ENCODE peak calls at places on chromosomes 13 and 19, in four cellular contexts. R is right cardiac atrium, G is amniotic epithelial cell, H is fibroblast of lung. P is an unnamed sample.

GRCh38 chr13:30647824-30648521 is 30.3 kb downstream of the USPL1 start:
- DNase-seq in R (no peak), G (no peak), H (no peak), P (no peak)

GRCh38 chr19:13588953-13589833 is 82.9 kb upstream of the CACNA1A start:
- DNase-seq in H (peak), G (peak), R (peak), P (peak)

GRCh38 chr19:4010808-4011110 is 3.2 kb downstream of the PIAS4 start:
- DNase-seq in R (no peak), H (no peak), G (no peak), P (no peak)

GRCh38 chr13:76976488-76976887 is 15.4 kb upstream of the CLN5 start:
- DNase-seq in H (peak), G (no peak), R (no peak), P (no peak)

GRCh38 chr13:59790626-59791025 is 373.1 kb downstream of the DIAPH3 start:
- DNase-seq in G (no peak), R (no peak), H (peak), P (no peak)

GRCh38 chr13:24659239-24659638 is 21.0 kb upstream of the ATP12A start:
- DNase-seq in R (no peak), H (no peak), G (peak), P (no peak)

GRCh38 chr13:104253063-104253680 is 1187.0 kb upstream of the SLC10A2 start:
- DNase-seq in G (no peak), R (no peak), H (peak), P (no peak)

GRCh38 chr13:50613356-50613831 is 230.1 kb downstream of the DLEU7 start:
- DNase-seq in G (no peak), R (peak), H (peak), P (no peak)

GRCh38 chr19:20287070-20287469 is 120.1 kb downstream of the ZNF486 start:
- DNase-seq in H (no peak), G (no peak), R (no peak), P (no peak)

GRCh38 chr19:37855098-37855497 is 51.3 kb downstream of the WDR87 start:
- DNase-seq in H (peak), G (no peak), R (peak), P (no peak)

GRCh38 chr13:82947121-82948077 is 934.9 kb downstream of the SLITRK1 start:
- DNase-seq in G (peak), H (peak), R (no peak), P (peak)

GRCh38 chr13:62583466-62583865 is 1167.8 kb upstream of the PCDH20 start:
- DNase-seq in R (no peak), H (no peak), G (peak), P (no peak)

GRCh38 chr19:49338691-49339363 is 3.6 kb downstream of the CD37 start:
- DNase-seq in R (peak), G (peak), H (peak), P (peak)

GRCh38 chr13:46158222-46158621 is 23.8 kb downstream of the LCP1 start:
- DNase-seq in R (no peak), G (no peak), H (no peak), P (no peak)

GRCh38 chr13:77002590-77003190 is 10.8 kb downstream of the CLN5 start:
- DNase-seq in H (peak), G (peak), R (no peak), P (no peak)

GRCh38 chr13:36343766-36344165 is 2.4 kb downstream of the SPART start:
- DNase-seq in R (no peak), G (no peak), H (no peak), P (no peak)

GRCh38 chr13:48979892-48980291 is 4.2 kb downstream of the FNDC3A start:
- DNase-seq in R (no peak), H (no peak), G (no peak), P (no peak)

GRCh38 chr13:111074826-111075225 is 40.3 kb upstream of the ARHGEF7 start:
- DNase-seq in H (no peak), G (no peak), R (no peak), P (no peak)

GRCh38 chr19:56142087-56142787 is 1.1 kb downstream of the ZNF444 start:
- DNase-seq in H (no peak), G (no peak), R (no peak), P (no peak)

GRCh38 chr13:112725346-112726017 is 35.6 kb downstream of the ATP11A start:
- DNase-seq in R (no peak), G (no peak), H (peak), P (no peak)

GRCh38 chr13:26920614-26921355 is 160.2 kb upstream of the GPR12 start:
- DNase-seq in R (no peak), G (no peak), H (no peak), P (no peak)

GRCh38 chr13:95784161-95784880 is 107.4 kb downstream of the DNAJC3 start:
- DNase-seq in G (peak), H (peak), R (no peak), P (peak)

P was measured in NCI-H226.